ENCODE peak calls at places on chromosome 20, in six cellular contexts. K is iPS DF 6.9; Y is lung; Z is esophagus squamous epithelium; P is CD4-positive, CD25-positive, alpha-beta regulatory T cell; N is CD8-positive, alpha-beta memory T cell. Q is an unnamed sample. For H3K27me3, the result is how much of the 10 kb centered on the place peaks cover.

GRCh38 chr20:15756001-15756400 is 817.2 kb downstream of the KIF16B start:
- DNase-seq in Y (no peak), P (no peak), K (no peak), N (no peak), Z (no peak), Q (no peak)

GRCh38 chr20:64228751-64229518 is 26.6 kb upstream of the PCMTD2 start:
- DNase-seq in P (no peak), Y (no peak), K (no peak), N (no peak), Z (no peak), Q (no peak)

GRCh38 chr20:46060975-46061374 is 28.8 kb downstream of the NCOA5 start:
- DNase-seq in K (no peak), Y (no peak), P (no peak), Z (no peak), N (no peak), Q (no peak)

GRCh38 chr20:63819224-63819917 is 11.7 kb downstream of the ZBTB46 start:
- DNase-seq in P (no peak), N (no peak), K (no peak), Z (no peak), Y (no peak), Q (peak)

GRCh38 chr20:6814945-6815344 is 47.5 kb downstream of the BMP2 start:
- DNase-seq in Z (no peak), K (no peak), Y (no peak), P (no peak), N (no peak), Q (no peak)

GRCh38 chr20:61413752-61414151 is 161.7 kb downstream of the CDH4 start:
- DNase-seq in K (no peak), Y (no peak), N (no peak), Z (no peak), P (no peak), Q (no peak)

GRCh38 chr20:59019217-59019616 is at the start of gene TUBB1:
- DNase-seq in P (no peak), Z (no peak), K (no peak), N (no peak), Y (peak), Q (no peak)

GRCh38 chr20:50915424-50915823 is 15.8 kb downstream of the ADNP start:
- DNase-seq in P (no peak), Z (no peak), Y (no peak), N (no peak), K (no peak), Q (no peak)

GRCh38 chr20:1987826-1988225 is 6.0 kb downstream of the PDYN start:
- DNase-seq in K (no peak), P (no peak), Y (no peak), Z (no peak), N (no peak), Q (no peak)

GRCh38 chr20:33419140-33419974 is 18.0 kb upstream of the CDK5RAP1 start:
- DNase-seq in N (no peak), Z (no peak), K (no peak), P (no peak), Y (no peak), Q (no peak)

GRCh38 chr20:44407402-44408184 is 52.1 kb downstream of the HNF4A start:
- DNase-seq in Z (no peak), Y (no peak), K (no peak), P (no peak), N (no peak), Q (no peak)

GRCh38 chr20:2507875-2508630 is 662 bp downstream of the ZNF343 start:
- DNase-seq in N (no peak), P (no peak), Y (no peak), Z (no peak), K (no peak), Q (no peak)

GRCh38 chr20:17626217-17627007 is 55.6 kb downstream of the RRBP1 start:
- DNase-seq in Z (no peak), Y (no peak), K (no peak), P (no peak), N (no peak), Q (no peak)

GRCh38 chr20:62494980-62495797 is 19.4 kb upstream of the GATA5 start:
- DNase-seq in Z (no peak), N (no peak), Y (no peak), K (no peak), P (no peak), Q (no peak)
- H3K27ac ChIP-seq in Z (peak), N (no peak), Y (no peak), K (no peak), P (no peak), Q (no peak)

DNA sequence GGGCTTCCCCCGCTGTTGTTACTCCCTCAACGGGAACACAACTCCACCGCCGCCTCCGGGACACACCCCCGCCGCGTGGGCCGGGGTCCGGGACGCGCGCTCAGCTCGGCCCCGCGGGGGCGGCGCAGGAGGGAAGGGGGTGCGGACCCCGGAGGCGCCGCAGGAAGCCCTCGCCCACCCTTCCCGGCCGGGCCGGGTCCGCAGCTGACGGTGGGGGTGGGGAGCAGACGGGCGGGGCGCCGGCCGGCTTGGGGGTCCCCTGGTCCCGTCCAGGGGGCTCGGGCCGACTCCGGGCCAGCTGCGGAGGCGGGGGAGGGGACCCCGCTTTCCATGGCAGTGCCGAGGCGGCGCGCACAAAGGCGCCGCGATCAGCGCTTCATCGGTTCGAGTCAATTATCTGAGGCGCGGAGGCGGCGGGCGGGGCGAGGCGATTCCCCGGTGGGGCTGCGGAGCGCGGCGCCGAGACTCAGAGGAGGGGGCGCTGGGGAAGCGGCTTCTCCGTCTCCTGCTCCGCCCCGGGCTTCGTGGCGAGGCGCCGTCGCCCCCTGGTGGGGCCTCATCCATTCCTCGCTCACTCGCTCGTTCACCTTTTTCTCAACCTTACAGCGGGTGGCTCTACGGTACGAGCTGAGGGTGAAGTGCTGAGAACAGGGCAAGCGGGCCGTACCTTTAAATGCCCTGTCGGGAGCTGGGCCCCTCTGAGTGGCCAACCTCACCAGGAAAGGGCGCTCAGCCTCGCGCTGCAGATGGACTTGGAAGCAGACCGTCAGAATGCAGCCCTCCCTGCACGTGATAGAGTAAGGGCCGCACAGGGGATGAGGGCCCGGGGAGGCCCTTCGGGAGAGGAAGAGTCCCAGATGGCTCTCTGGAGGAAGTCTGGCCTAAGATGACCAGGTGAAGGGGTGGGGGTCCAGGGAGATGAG is 40.0 kb downstream of the SLC52A3 start:
- DNase-seq in N (no peak), Z (no peak), K (peak), Y (no peak), P (no peak), Q (peak)
- H3K4me3 ChIP-seq in N (no peak), Z (peak), K (peak), Y (no peak), P (no peak), Q (peak)

GRCh38 chr20:25057234-25058050 is 497 bp downstream of the ACSS1 start:
- DNase-seq in Z (no peak), K (no peak), P (peak), Y (peak), N (peak), Q (peak)

GRCh38 chr20:25058797-25059486 is 1.0 kb upstream of the ACSS1 start:
- DNase-seq in Z (no peak), N (no peak), P (no peak), Y (no peak), K (no peak), Q (no peak)

GRCh38 chr20:25056601-25057233 is 1.2 kb downstream of the ACSS1 start:
- DNase-seq in P (no peak), N (no peak), Y (no peak), K (no peak), Z (no peak), Q (no peak)

GRCh38 chr20:25059487-25059820 is 1.5 kb upstream of the ACSS1 start:
- DNase-seq in Y (no peak), Z (no peak), K (no peak), N (no peak), P (no peak), Q (no peak)

DNA sequence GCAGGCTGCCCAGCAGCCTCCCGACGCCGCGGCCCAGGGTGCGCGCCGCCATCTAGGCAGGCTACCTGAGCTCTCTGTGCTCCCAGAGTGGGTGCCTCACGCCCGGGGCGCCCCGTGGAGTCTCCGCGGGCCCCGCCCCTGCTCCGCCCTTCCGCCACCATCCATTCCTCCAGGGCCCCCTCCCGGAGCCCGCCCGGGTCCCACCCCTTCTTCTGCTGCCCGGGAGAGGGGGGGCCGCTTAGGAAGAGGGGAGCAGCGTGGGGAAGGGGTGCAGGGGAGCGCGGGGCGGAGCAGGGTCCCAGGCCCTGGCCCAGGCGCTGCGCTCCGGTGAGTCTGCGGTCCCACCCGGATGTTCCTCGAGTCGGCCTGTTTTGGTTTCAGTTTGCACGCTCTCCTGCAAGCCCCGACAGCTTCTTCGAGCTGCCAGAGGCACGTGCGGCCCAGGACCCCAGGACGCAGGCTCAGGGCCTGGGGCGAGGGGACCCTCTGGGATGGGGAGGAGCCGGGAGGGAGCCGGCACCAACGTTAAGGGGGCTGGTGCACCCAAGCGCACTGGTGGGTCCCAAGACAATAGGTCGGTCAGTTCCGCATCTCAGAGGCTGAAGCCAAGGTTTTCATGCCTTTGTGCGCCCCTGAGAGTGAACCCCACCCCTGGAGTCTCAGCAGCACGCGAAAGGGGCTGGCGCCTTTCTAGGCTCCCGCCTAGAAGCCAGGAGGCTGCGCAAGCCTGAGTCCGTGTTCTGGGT is at the start of gene ACSS1:
- DNase-seq in P (peak), N (peak), K (no peak), Y (peak), Z (peak), Q (no peak)
- H3K27me3 ChIP-seq in P (under half), N (under half), K (under half), Y (under half), Z (under half), Q (under half)

GRCh38 chr20:10747019-10747418 is 73.2 kb upstream of the JAG1 start:
- DNase-seq in Z (no peak), K (no peak), P (no peak), Y (no peak), N (no peak), Q (no peak)
- H3K27ac ChIP-seq in Z (peak), K (no peak), P (no peak), Y (no peak), N (no peak), Q (no peak)

GRCh38 chr20:53408728-53409157 is 184.9 kb downstream of the ZNF217 start:
- DNase-seq in P (no peak), Z (no peak), N (no peak), K (no peak), Y (no peak), Q (peak)

GRCh38 chr20:53413188-53413631 is 180.4 kb downstream of the ZNF217 start:
- DNase-seq in Z (no peak), P (peak), K (peak), Y (peak), N (peak), Q (no peak)

GRCh38 chr20:53411129-53411528 is 182.5 kb downstream of the ZNF217 start:
- DNase-seq in Y (no peak), N (no peak), P (no peak), Z (no peak), K (no peak), Q (peak)

GRCh38 chr20:53409177-53409576 is 184.5 kb downstream of the ZNF217 start:
- DNase-seq in N (no peak), K (no peak), P (no peak), Z (no peak), Y (no peak), Q (no peak)

GRCh38 chr20:53412600-53413187 is 180.9 kb downstream of the ZNF217 start:
- DNase-seq in N (no peak), Y (no peak), P (no peak), Z (no peak), K (peak), Q (no peak)
- H3K4me3 ChIP-seq in N (no peak), Y (no peak), P (no peak), Z (no peak), K (no peak), Q (no peak)

Q was measured in HL-60.